ENCODE peak calls at places on chromosomes 2 and 18, in seven cellular contexts. F is HuH-7.5; B is COR-L47; G is G401; L is OCI-LY7; H is GF-D8; Z is activated CD8-positive, alpha-beta memory T cell treated with anti-CD3 and anti-CD28 coated beads, Interleukin-2, amount 50 U/mL, for 4 hours. V is an unnamed sample.

GRCh38 chr2:216733046-216733445 is 37.7 kb upstream of the IGFBP5 start:
- DNase-seq in F (no peak), B (no peak), G (no peak), L (no peak), H (no peak), Z (no peak), V (no peak)

GRCh38 chr18:70334264-70334663 is 45.4 kb downstream of the SOCS6 start:
- DNase-seq in F (no peak), B (no peak), G (no peak), L (no peak), H (no peak), Z (no peak), V (no peak)

GRCh38 chr2:200462136-200462710 is 47.6 kb downstream of the KCTD18 start:
- DNase-seq in F (no peak), B (no peak), G (no peak), L (no peak), H (no peak), Z (no peak), V (no peak)

GRCh38 chr2:238462782-238463396 is 36.2 kb downstream of the ASB1 start:
- DNase-seq in F (peak; percentile 41), B (peak; percentile 17), G (peak; percentile 30), L (peak; percentile 63), H (peak; percentile 9), Z (no peak), V (no peak)

GRCh38 chr2:204486855-204487254 is 58.4 kb upstream of the PARD3B start:
- DNase-seq in F (no peak), B (no peak), G (no peak), L (no peak), H (no peak), Z (no peak), V (no peak)

GRCh38 chr2:160407393-160408204 is 86.0 kb downstream of the RBMS1 start:
- DNase-seq in F (no peak), B (peak; percentile 54), G (no peak), L (peak; percentile 75), H (peak; percentile 20), Z (peak; percentile 66), V (peak; percentile 67)

GRCh38 chr18:12074734-12075133 is 18.9 kb upstream of the ANKRD62 start:
- DNase-seq in F (no peak), B (no peak), G (peak; percentile 12), L (no peak), H (no peak), Z (no peak), V (no peak)

GRCh38 chr18:63511285-63511684 is 30.9 kb upstream of the SERPINB12 start:
- DNase-seq in F (no peak), B (peak; percentile 82), G (peak; percentile 56), L (peak; percentile 7), H (no peak), Z (no peak), V (no peak)

GRCh38 chr2:32424739-32425138 is 67.9 kb downstream of the BIRC6 start:
- DNase-seq in F (no peak), B (no peak), G (no peak), L (no peak), H (no peak), Z (no peak), V (no peak)

GRCh38 chr2:204505946-204506345 is 39.3 kb upstream of the PARD3B start:
- DNase-seq in F (no peak), B (no peak), G (no peak), L (no peak), H (no peak), Z (no peak), V (no peak)

GRCh38 chr2:216770050-216770449 is 74.7 kb upstream of the IGFBP5 start:
- DNase-seq in F (no peak), B (no peak), G (no peak), L (no peak), H (no peak), Z (no peak), V (no peak)

GRCh38 chr18:12744103-12744502 is 41.3 kb downstream of the PSMG2 start:
- DNase-seq in F (peak; percentile 59), B (peak; percentile 41), G (peak; percentile 40), L (peak; percentile 74), H (peak; percentile 48), Z (no peak), V (no peak)

GRCh38 chr2:70532244-70532935 is 21.2 kb downstream of the TGFA start:
- DNase-seq in F (no peak), B (no peak), G (no peak), L (no peak), H (no peak), Z (no peak), V (no peak)

GRCh38 chr2:18251486-18251885 is 309.0 kb downstream of the RDH14 start:
- DNase-seq in F (no peak), B (no peak), G (no peak), L (no peak), H (no peak), Z (no peak), V (no peak)

GRCh38 chr2:218722876-218723477 is 12.3 kb downstream of the TTLL4 start:
- DNase-seq in F (no peak), B (no peak), G (no peak), L (no peak), H (peak; percentile 46), Z (no peak), V (no peak)

GRCh38 chr2:134399096-134399495 is 145.2 kb downstream of the MGAT5 start:
- DNase-seq in F (no peak), B (no peak), G (no peak), L (no peak), H (peak; percentile 26), Z (no peak), V (no peak)

GRCh38 chr18:21267370-21267769 is 25.3 kb downstream of the GREB1L start:
- DNase-seq in F (no peak), B (no peak), G (no peak), L (no peak), H (no peak), Z (no peak), V (no peak)

GRCh38 chr2:69773201-69773600 is 31.3 kb downstream of the ANXA4 start:
- DNase-seq in F (no peak), B (no peak), G (no peak), L (no peak), H (no peak), Z (no peak), V (no peak)

GRCh38 chr2:241956521-241957110 is 87.1 kb downstream of the RTP5 start:
- DNase-seq in F (no peak), B (no peak), G (no peak), L (no peak), H (no peak), Z (no peak), V (no peak)

GRCh38 chr2:202024871-202025270 is 8.8 kb upstream of the FZD7 start:
- DNase-seq in F (no peak), B (no peak), G (no peak), L (no peak), H (no peak), Z (no peak), V (no peak)

GRCh38 chr2:36993841-36994620 is 27.7 kb upstream of the STRN start:
- DNase-seq in F (no peak), B (no peak), G (no peak), L (no peak), H (no peak), Z (no peak), V (no peak)

GRCh38 chr2:48543895-48544294 is 13.9 kb downstream of the STON1 start:
- DNase-seq in F (no peak), B (no peak), G (no peak), L (no peak), H (no peak), Z (no peak), V (no peak)

GRCh38 chr2:241891315-241891987 is 21.9 kb downstream of the RTP5 start:
- DNase-seq in F (no peak), B (no peak), G (peak; percentile 35), L (no peak), H (no peak), Z (no peak), V (no peak)

GRCh38 chr2:173016451-173016850 is 59.2 kb upstream of the MAP3K20 start:
- DNase-seq in F (no peak), B (no peak), G (peak; percentile 82), L (no peak), H (no peak), Z (no peak), V (no peak)

GRCh38 chr18:57792741-57793629 is 10.1 kb downstream of the ATP8B1 start:
- DNase-seq in F (no peak), B (no peak), G (no peak), L (no peak), H (no peak), Z (no peak), V (no peak)

GRCh38 chr2:238908960-238909951 is 61.4 kb downstream of the TWIST2 start:
- DNase-seq in F (no peak), B (no peak), G (no peak), L (no peak), H (no peak), Z (no peak), V (no peak)

GRCh38 chr2:8957593-8957992 is 45.9 kb downstream of the MBOAT2 start:
- DNase-seq in F (no peak), B (no peak), G (no peak), L (no peak), H (no peak), Z (no peak), V (no peak)

GRCh38 chr2:4673025-4673489 is 969.7 kb downstream of the DCDC2C start:
- DNase-seq in F (no peak), B (peak; percentile 87), G (no peak), L (no peak), H (no peak), Z (no peak), V (no peak)

GRCh38 chr2:105447476-105447875 is 48.6 kb upstream of the FHL2 start:
- DNase-seq in F (no peak), B (no peak), G (no peak), L (no peak), H (no peak), Z (no peak), V (no peak)

GRCh38 chr2:171522057-171522803 is at the start of gene CYBRD1:
- DNase-seq in F (peak; percentile 29), B (no peak), G (peak; percentile 30), L (no peak), H (peak; percentile 74), Z (no peak), V (peak; percentile 49)